ENCODE peak calls at places on chromosomes 6 and 20, in ten cellular contexts. One of them, this sample, is unnamed.

GRCh38 chr6:158786645-158787304 is 32.4 kb downstream of the EZR start:
- DNase-seq in stomach: peak
- DNase-seq in GM12865: no peak
- DNase-seq in foreskin keratinocyte: peak
- DNase-seq in lower lobe of right lung: no peak
- DNase-seq in fibroblast of pulmonary artery: no peak
- DNase-seq in mammary epithelial cell: peak
- DNase-seq in IMR-90: no peak
- DNase-seq in left ventricle myocardium inferior: no peak
- DNase-seq in cardiac muscle cell: no peak
- DNase-seq in this sample: no peak

GRCh38 chr6:144064402-144064830 is 31.0 kb downstream of the SF3B5 start:
- DNase-seq in stomach: peak
- DNase-seq in GM12865: peak
- DNase-seq in foreskin keratinocyte: no peak
- DNase-seq in lower lobe of right lung: peak
- DNase-seq in fibroblast of pulmonary artery: no peak
- DNase-seq in mammary epithelial cell: no peak
- DNase-seq in IMR-90: no peak
- DNase-seq in left ventricle myocardium inferior: peak
- DNase-seq in cardiac muscle cell: no peak
- DNase-seq in this sample: no peak

GRCh38 chr20:13771853-13772453 is 12.8 kb downstream of the ESF1 start:
- DNase-seq in stomach: no peak
- DNase-seq in GM12865: no peak
- DNase-seq in foreskin keratinocyte: no peak
- DNase-seq in lower lobe of right lung: no peak
- DNase-seq in fibroblast of pulmonary artery: peak
- DNase-seq in mammary epithelial cell: no peak
- DNase-seq in IMR-90: peak
- DNase-seq in left ventricle myocardium inferior: no peak
- DNase-seq in cardiac muscle cell: peak
- DNase-seq in this sample: peak

GRCh38 chr6:64256483-64256882 is 620.9 kb downstream of the PHF3 start:
- DNase-seq in stomach: no peak
- DNase-seq in GM12865: no peak
- DNase-seq in foreskin keratinocyte: no peak
- DNase-seq in lower lobe of right lung: no peak
- DNase-seq in fibroblast of pulmonary artery: no peak
- DNase-seq in mammary epithelial cell: no peak
- DNase-seq in IMR-90: no peak
- DNase-seq in left ventricle myocardium inferior: no peak
- DNase-seq in cardiac muscle cell: no peak
- DNase-seq in this sample: no peak

GRCh38 chr6:150683320-150683719 is 83.6 kb downstream of the PLEKHG1 start:
- DNase-seq in stomach: no peak
- DNase-seq in GM12865: peak
- DNase-seq in foreskin keratinocyte: no peak
- DNase-seq in lower lobe of right lung: no peak
- DNase-seq in fibroblast of pulmonary artery: no peak
- DNase-seq in mammary epithelial cell: no peak
- DNase-seq in IMR-90: no peak
- DNase-seq in left ventricle myocardium inferior: peak
- DNase-seq in cardiac muscle cell: no peak
- DNase-seq in this sample: no peak

GRCh38 chr6:139597781-139598368 is 223.4 kb upstream of the CITED2 start:
- DNase-seq in stomach: peak
- DNase-seq in GM12865: no peak
- DNase-seq in foreskin keratinocyte: peak
- DNase-seq in lower lobe of right lung: peak
- DNase-seq in fibroblast of pulmonary artery: peak
- DNase-seq in mammary epithelial cell: peak
- DNase-seq in IMR-90: peak
- DNase-seq in left ventricle myocardium inferior: peak
- DNase-seq in cardiac muscle cell: peak
- DNase-seq in this sample: peak

GRCh38 chr6:49430187-49430586 is 32.9 kb downstream of the MMUT start:
- DNase-seq in stomach: no peak
- DNase-seq in GM12865: no peak
- DNase-seq in foreskin keratinocyte: peak
- DNase-seq in lower lobe of right lung: no peak
- DNase-seq in fibroblast of pulmonary artery: no peak
- DNase-seq in mammary epithelial cell: peak
- DNase-seq in IMR-90: peak
- DNase-seq in left ventricle myocardium inferior: no peak
- DNase-seq in cardiac muscle cell: no peak
- DNase-seq in this sample: peak

GRCh38 chr6:16503919-16504554 is 257.2 kb downstream of the ATXN1 start:
- DNase-seq in stomach: no peak
- DNase-seq in GM12865: peak
- DNase-seq in foreskin keratinocyte: no peak
- DNase-seq in lower lobe of right lung: no peak
- DNase-seq in fibroblast of pulmonary artery: no peak
- DNase-seq in mammary epithelial cell: no peak
- DNase-seq in IMR-90: no peak
- DNase-seq in left ventricle myocardium inferior: no peak
- DNase-seq in cardiac muscle cell: no peak
- DNase-seq in this sample: no peak

DNA sequence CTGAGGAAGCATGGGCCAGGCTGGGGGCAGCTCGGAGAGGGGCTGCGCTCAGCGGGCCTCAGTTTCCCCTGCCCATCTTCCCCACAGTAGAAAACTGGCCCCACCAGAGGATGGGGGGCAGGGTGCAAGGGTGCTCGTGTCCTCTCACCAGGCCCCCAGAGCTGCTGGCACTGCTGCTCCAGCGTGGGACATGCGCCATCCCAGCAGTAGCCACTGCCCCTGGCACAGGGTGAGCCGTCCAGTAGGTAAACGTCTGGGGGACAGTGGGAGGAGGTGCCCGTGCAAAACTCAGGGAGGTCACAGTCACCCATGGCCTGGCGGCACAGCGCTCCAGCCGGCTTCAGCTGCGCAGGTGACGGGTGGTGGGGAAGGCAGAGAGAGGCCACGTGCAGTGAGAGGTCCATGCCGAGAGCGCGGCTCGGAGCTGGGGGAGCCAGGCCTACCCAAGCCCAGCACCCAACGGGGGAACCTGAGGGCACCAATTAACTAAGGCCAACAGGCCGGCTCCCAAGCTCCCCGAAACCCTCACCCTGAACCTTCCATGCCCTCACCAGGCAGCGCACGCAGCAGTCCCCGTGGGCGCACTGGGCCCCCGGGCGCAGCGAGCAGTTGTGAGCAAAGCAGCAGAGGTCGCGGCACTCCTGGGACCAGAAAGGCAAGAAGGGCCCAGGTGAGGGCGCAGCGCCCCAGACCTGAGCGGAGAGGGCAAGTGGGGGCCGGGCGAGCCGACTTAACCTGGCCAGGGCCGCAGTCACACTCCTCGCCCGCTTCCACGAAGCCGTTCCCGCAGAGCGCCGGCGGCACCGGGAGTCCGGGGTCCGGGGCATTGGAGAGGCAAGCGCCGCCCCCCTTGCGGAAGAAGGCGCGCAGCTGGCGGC is 9.0 kb upstream of the GFRA4 start:
- DNase-seq in stomach: no peak
- DNase-seq in GM12865: no peak
- DNase-seq in foreskin keratinocyte: no peak
- DNase-seq in lower lobe of right lung: peak
- DNase-seq in fibroblast of pulmonary artery: no peak
- DNase-seq in mammary epithelial cell: no peak
- DNase-seq in IMR-90: no peak
- DNase-seq in left ventricle myocardium inferior: no peak
- DNase-seq in cardiac muscle cell: no peak
- DNase-seq in this sample: no peak
- TF ChIP-seq CTCF in stomach: no peak
- TF ChIP-seq CTCF in GM12865: no peak
- TF ChIP-seq CTCF in foreskin keratinocyte: peak
- TF ChIP-seq CTCF in lower lobe of right lung: no peak
- TF ChIP-seq CTCF in fibroblast of pulmonary artery: no peak
- TF ChIP-seq CTCF in mammary epithelial cell: no peak
- TF ChIP-seq CTCF in IMR-90: no peak
- TF ChIP-seq CTCF in left ventricle myocardium inferior: no peak
- TF ChIP-seq CTCF in cardiac muscle cell: no peak
- TF ChIP-seq CTCF in this sample: no peak

GRCh38 chr20:32153156-32153665 is 43.7 kb downstream of the TM9SF4 start:
- DNase-seq in stomach: no peak
- DNase-seq in GM12865: no peak
- DNase-seq in foreskin keratinocyte: no peak
- DNase-seq in lower lobe of right lung: no peak
- DNase-seq in fibroblast of pulmonary artery: no peak
- DNase-seq in mammary epithelial cell: no peak
- DNase-seq in IMR-90: no peak
- DNase-seq in left ventricle myocardium inferior: no peak
- DNase-seq in cardiac muscle cell: no peak
- DNase-seq in this sample: no peak

GRCh38 chr20:32153771-32154170 is 44.3 kb downstream of the TM9SF4 start:
- DNase-seq in stomach: no peak
- DNase-seq in GM12865: no peak
- DNase-seq in foreskin keratinocyte: no peak
- DNase-seq in lower lobe of right lung: no peak
- DNase-seq in fibroblast of pulmonary artery: no peak
- DNase-seq in mammary epithelial cell: no peak
- DNase-seq in IMR-90: no peak
- DNase-seq in left ventricle myocardium inferior: no peak
- DNase-seq in cardiac muscle cell: no peak
- DNase-seq in this sample: no peak

GRCh38 chr20:32152421-32153155 is 43.1 kb downstream of the TM9SF4 start:
- DNase-seq in stomach: no peak
- DNase-seq in GM12865: no peak
- DNase-seq in foreskin keratinocyte: no peak
- DNase-seq in lower lobe of right lung: no peak
- DNase-seq in fibroblast of pulmonary artery: peak
- DNase-seq in mammary epithelial cell: no peak
- DNase-seq in IMR-90: no peak
- DNase-seq in left ventricle myocardium inferior: no peak
- DNase-seq in cardiac muscle cell: no peak
- DNase-seq in this sample: no peak

GRCh38 chr20:32157611-32158010 is 48.1 kb downstream of the TM9SF4 start:
- DNase-seq in stomach: no peak
- DNase-seq in GM12865: no peak
- DNase-seq in foreskin keratinocyte: no peak
- DNase-seq in lower lobe of right lung: no peak
- DNase-seq in fibroblast of pulmonary artery: no peak
- DNase-seq in mammary epithelial cell: no peak
- DNase-seq in IMR-90: no peak
- DNase-seq in left ventricle myocardium inferior: no peak
- DNase-seq in cardiac muscle cell: no peak
- DNase-seq in this sample: no peak

DNA sequence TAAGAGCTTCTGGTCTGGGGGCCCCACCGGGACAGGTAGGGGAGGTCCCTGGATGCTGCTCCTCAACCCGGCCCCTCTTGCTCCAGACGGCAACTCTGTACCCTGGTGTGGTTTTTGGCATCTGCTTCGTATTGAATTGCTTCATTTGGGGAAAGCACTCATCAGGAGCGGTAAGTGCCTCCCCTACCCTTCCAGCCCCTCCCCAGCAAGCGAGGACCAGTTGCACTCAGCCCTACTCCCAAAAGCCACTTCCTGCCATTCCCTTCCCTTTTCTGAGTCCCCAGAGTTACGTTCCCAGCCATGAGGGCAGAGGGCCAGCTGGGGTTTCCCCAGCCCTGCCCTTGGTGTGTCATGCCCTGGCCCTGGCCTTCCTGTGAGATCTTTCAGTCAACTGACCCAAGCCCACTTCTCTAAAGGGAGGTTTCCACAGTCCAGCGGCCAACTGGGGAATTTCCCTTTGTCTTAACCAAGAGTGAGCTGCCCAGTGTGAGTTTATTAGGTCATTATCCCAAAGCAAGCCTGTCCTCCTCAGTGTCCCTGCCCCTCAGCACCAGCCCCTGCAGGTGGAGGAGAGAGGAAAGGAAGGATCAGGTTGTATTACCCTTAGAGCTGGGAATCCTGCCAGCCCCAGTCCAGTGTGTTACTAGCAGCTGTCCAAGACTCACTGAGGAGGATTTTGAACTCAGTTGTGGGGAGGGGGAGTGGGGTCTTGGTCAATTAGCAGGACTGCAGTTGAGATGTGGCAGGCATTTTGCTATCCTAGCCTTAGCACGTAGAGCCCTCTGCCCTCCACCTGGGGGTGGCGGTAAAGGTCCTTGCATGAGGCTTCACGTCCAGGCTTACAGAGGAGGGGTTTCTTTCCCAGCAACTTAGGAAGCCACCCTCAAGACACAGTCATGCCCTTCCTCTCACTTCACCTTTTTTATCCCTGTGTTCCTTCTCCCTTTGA is 45.8 kb downstream of the TM9SF4 start:
- DNase-seq in stomach: peak
- DNase-seq in GM12865: peak
- DNase-seq in foreskin keratinocyte: peak
- DNase-seq in lower lobe of right lung: peak
- DNase-seq in fibroblast of pulmonary artery: peak
- DNase-seq in mammary epithelial cell: peak
- DNase-seq in IMR-90: peak
- DNase-seq in left ventricle myocardium inferior: peak
- DNase-seq in cardiac muscle cell: peak
- DNase-seq in this sample: peak
- TF ChIP-seq CTCF in stomach: peak
- TF ChIP-seq CTCF in GM12865: peak
- TF ChIP-seq CTCF in foreskin keratinocyte: peak
- TF ChIP-seq CTCF in lower lobe of right lung: peak
- TF ChIP-seq CTCF in fibroblast of pulmonary artery: peak
- TF ChIP-seq CTCF in mammary epithelial cell: peak
- TF ChIP-seq CTCF in IMR-90: peak
- TF ChIP-seq CTCF in left ventricle myocardium inferior: peak
- TF ChIP-seq CTCF in cardiac muscle cell: peak
- TF ChIP-seq CTCF in this sample: peak

DNA sequence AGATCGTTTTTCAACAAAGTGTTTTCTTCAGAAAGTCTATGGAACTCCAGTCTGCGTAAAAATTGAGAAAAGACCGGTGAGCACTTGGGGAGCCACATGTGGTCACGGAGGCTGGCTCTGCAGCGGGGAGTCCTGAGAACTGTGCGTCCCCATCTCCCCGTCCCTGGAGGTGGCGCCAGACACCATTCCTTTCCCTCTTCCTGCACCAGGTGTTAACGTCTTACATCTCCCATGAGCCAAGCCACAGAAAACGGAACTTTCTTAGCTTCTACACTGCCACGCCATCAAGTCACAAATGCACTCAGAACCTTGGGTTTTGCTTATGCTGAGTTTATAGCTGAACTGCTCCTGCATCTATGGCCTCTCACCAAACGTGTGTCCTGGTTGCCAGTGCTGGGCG is 62.6 kb downstream of the GINS1 start:
- DNase-seq in stomach: peak
- DNase-seq in GM12865: peak
- DNase-seq in foreskin keratinocyte: peak
- DNase-seq in lower lobe of right lung: no peak
- DNase-seq in fibroblast of pulmonary artery: peak
- DNase-seq in mammary epithelial cell: peak
- DNase-seq in IMR-90: peak
- DNase-seq in left ventricle myocardium inferior: no peak
- DNase-seq in cardiac muscle cell: peak
- DNase-seq in this sample: no peak
- TF ChIP-seq CTCF in stomach: peak
- TF ChIP-seq CTCF in GM12865: peak
- TF ChIP-seq CTCF in foreskin keratinocyte: peak
- TF ChIP-seq CTCF in lower lobe of right lung: no peak
- TF ChIP-seq CTCF in fibroblast of pulmonary artery: peak
- TF ChIP-seq CTCF in mammary epithelial cell: peak
- TF ChIP-seq CTCF in IMR-90: peak
- TF ChIP-seq CTCF in left ventricle myocardium inferior: peak
- TF ChIP-seq CTCF in cardiac muscle cell: peak
- TF ChIP-seq CTCF in this sample: peak

DNA sequence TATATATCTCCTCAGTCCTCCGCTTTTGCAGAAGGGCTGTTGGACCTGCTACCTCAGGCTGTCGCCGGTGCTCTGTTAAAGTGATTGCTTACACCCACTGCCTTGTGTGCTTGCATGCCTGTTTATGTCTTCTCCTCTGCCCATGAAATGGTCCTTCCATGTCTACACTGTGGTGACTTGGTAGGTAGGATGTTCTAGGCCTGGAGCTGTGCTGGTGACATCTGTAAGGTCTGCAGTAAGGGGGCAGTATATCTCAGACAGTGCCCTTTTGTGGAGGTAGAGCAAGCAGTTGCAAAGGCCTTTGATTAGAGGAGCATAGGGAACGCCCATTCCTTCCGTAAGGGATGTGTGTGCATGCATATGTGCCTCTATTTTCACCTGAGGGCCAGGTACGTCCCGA is 40.3 kb downstream of the VAPB start:
- DNase-seq in stomach: no peak
- DNase-seq in GM12865: no peak
- DNase-seq in foreskin keratinocyte: no peak
- DNase-seq in lower lobe of right lung: no peak
- DNase-seq in fibroblast of pulmonary artery: no peak
- DNase-seq in mammary epithelial cell: no peak
- DNase-seq in IMR-90: no peak
- DNase-seq in left ventricle myocardium inferior: no peak
- DNase-seq in cardiac muscle cell: no peak
- DNase-seq in this sample: no peak
- TF ChIP-seq CTCF in stomach: no peak
- TF ChIP-seq CTCF in GM12865: no peak
- TF ChIP-seq CTCF in foreskin keratinocyte: no peak
- TF ChIP-seq CTCF in lower lobe of right lung: no peak
- TF ChIP-seq CTCF in fibroblast of pulmonary artery: no peak
- TF ChIP-seq CTCF in mammary epithelial cell: no peak
- TF ChIP-seq CTCF in IMR-90: no peak
- TF ChIP-seq CTCF in left ventricle myocardium inferior: no peak
- TF ChIP-seq CTCF in cardiac muscle cell: no peak
- TF ChIP-seq CTCF in this sample: no peak

This sample was measured in HFFc6.